ENCODE peak calls at places on chromosomes 13 and 19, in six cellular contexts. One of them, this sample, is unnamed.

GRCh38 chr13:46553521-46553885 is 533 bp downstream of the LRCH1 start:
- DNase-seq in heart left ventricle: peak
- DNase-seq in lower leg skin: peak
- DNase-seq in H54: no peak
- DNase-seq in stomach: no peak
- DNase-seq in testis: no peak
- DNase-seq in this sample: no peak

GRCh38 chr13:109383683-109384082 is 402.7 kb downstream of the IRS2 start:
- DNase-seq in heart left ventricle: no peak
- DNase-seq in lower leg skin: no peak
- DNase-seq in H54: peak
- DNase-seq in stomach: no peak
- DNase-seq in testis: no peak
- DNase-seq in this sample: no peak

GRCh38 chr13:112965573-112966115 is 3.4 kb upstream of the MCF2L start:
- DNase-seq in heart left ventricle: no peak
- DNase-seq in lower leg skin: no peak
- DNase-seq in H54: no peak
- DNase-seq in stomach: no peak
- DNase-seq in testis: no peak
- DNase-seq in this sample: no peak

GRCh38 chr13:34738251-34739170 is 203.6 kb upstream of the NBEA start:
- DNase-seq in heart left ventricle: no peak
- DNase-seq in lower leg skin: no peak
- DNase-seq in H54: no peak
- DNase-seq in stomach: no peak
- DNase-seq in testis: no peak
- DNase-seq in this sample: no peak

GRCh38 chr19:29263305-29264080 is 50.5 kb upstream of the UQCRFS1 start:
- DNase-seq in heart left ventricle: no peak
- DNase-seq in lower leg skin: peak
- DNase-seq in H54: peak
- DNase-seq in stomach: peak
- DNase-seq in testis: peak
- DNase-seq in this sample: no peak

GRCh38 chr19:23999821-24000610 is 85.3 kb downstream of the ZNF726 start:
- DNase-seq in heart left ventricle: no peak
- DNase-seq in lower leg skin: no peak
- DNase-seq in H54: no peak
- DNase-seq in stomach: no peak
- DNase-seq in testis: no peak
- DNase-seq in this sample: no peak

GRCh38 chr19:47228168-47228936 is 2.6 kb downstream of the BBC3 start:
- DNase-seq in heart left ventricle: peak
- DNase-seq in lower leg skin: peak
- DNase-seq in H54: no peak
- DNase-seq in stomach: peak
- DNase-seq in testis: peak
- DNase-seq in this sample: no peak

GRCh38 chr13:64551755-64552154 is 2678.4 kb downstream of the PCDH9 start:
- DNase-seq in heart left ventricle: no peak
- DNase-seq in lower leg skin: no peak
- DNase-seq in H54: no peak
- DNase-seq in stomach: no peak
- DNase-seq in testis: no peak
- DNase-seq in this sample: no peak

GRCh38 chr13:80101040-80101439 is 239.9 kb downstream of the SPRY2 start:
- DNase-seq in heart left ventricle: no peak
- DNase-seq in lower leg skin: no peak
- DNase-seq in H54: no peak
- DNase-seq in stomach: no peak
- DNase-seq in testis: no peak
- DNase-seq in this sample: no peak

GRCh38 chr19:34713262-34713637 is 20.8 kb upstream of the ZNF181 start:
- DNase-seq in heart left ventricle: no peak
- DNase-seq in lower leg skin: no peak
- DNase-seq in H54: no peak
- DNase-seq in stomach: no peak
- DNase-seq in testis: no peak
- DNase-seq in this sample: no peak

GRCh38 chr13:23808803-23809202 is 80.4 kb downstream of the MIPEP start:
- DNase-seq in heart left ventricle: no peak
- DNase-seq in lower leg skin: no peak
- DNase-seq in H54: no peak
- DNase-seq in stomach: no peak
- DNase-seq in testis: no peak
- DNase-seq in this sample: no peak

GRCh38 chr19:34577056-34577455 is 95.5 kb downstream of the WTIP start:
- DNase-seq in heart left ventricle: no peak
- DNase-seq in lower leg skin: no peak
- DNase-seq in H54: no peak
- DNase-seq in stomach: no peak
- DNase-seq in testis: no peak
- DNase-seq in this sample: no peak

GRCh38 chr13:52411629-52412028 is 5.7 kb upstream of the THSD1 start:
- DNase-seq in heart left ventricle: no peak
- DNase-seq in lower leg skin: no peak
- DNase-seq in H54: peak
- DNase-seq in stomach: no peak
- DNase-seq in testis: no peak
- DNase-seq in this sample: no peak

GRCh38 chr13:104592127-104592526 is 1525.9 kb upstream of the SLC10A2 start:
- DNase-seq in heart left ventricle: no peak
- DNase-seq in lower leg skin: no peak
- DNase-seq in H54: no peak
- DNase-seq in stomach: no peak
- DNase-seq in testis: no peak
- DNase-seq in this sample: no peak

GRCh38 chr19:42497492-42498226 is 30.6 kb downstream of the CEACAM1 start:
- DNase-seq in heart left ventricle: no peak
- DNase-seq in lower leg skin: no peak
- DNase-seq in H54: no peak
- DNase-seq in stomach: peak
- DNase-seq in testis: no peak
- DNase-seq in this sample: no peak
- TF ChIP-seq POLR2A in heart left ventricle: no peak
- TF ChIP-seq POLR2A in lower leg skin: no peak
- TF ChIP-seq POLR2A in H54: no peak
- TF ChIP-seq POLR2A in stomach: no peak
- TF ChIP-seq POLR2A in testis: no peak
- TF ChIP-seq POLR2A in this sample: no peak

GRCh38 chr19:14031719-14032480 is at the start of gene IL27RA:
- DNase-seq in heart left ventricle: peak
- DNase-seq in lower leg skin: no peak
- DNase-seq in H54: peak
- DNase-seq in stomach: peak
- DNase-seq in testis: peak
- DNase-seq in this sample: no peak
- TF ChIP-seq POLR2A in heart left ventricle: no peak
- TF ChIP-seq POLR2A in lower leg skin: no peak
- TF ChIP-seq POLR2A in H54: no peak
- TF ChIP-seq POLR2A in stomach: no peak
- TF ChIP-seq POLR2A in testis: no peak
- TF ChIP-seq POLR2A in this sample: no peak

GRCh38 chr19:2273356-2274184 is 8.4 kb downstream of the PEAK3 start:
- DNase-seq in heart left ventricle: peak
- DNase-seq in lower leg skin: no peak
- DNase-seq in H54: peak
- DNase-seq in stomach: peak
- DNase-seq in testis: peak
- DNase-seq in this sample: no peak

GRCh38 chr19:2275588-2276428 is 6.2 kb downstream of the PEAK3 start:
- DNase-seq in heart left ventricle: no peak
- DNase-seq in lower leg skin: no peak
- DNase-seq in H54: no peak
- DNase-seq in stomach: peak
- DNase-seq in testis: peak
- DNase-seq in this sample: no peak

GRCh38 chr19:2274185-2274711 is 7.7 kb downstream of the PEAK3 start:
- DNase-seq in heart left ventricle: no peak
- DNase-seq in lower leg skin: no peak
- DNase-seq in H54: no peak
- DNase-seq in stomach: no peak
- DNase-seq in testis: no peak
- DNase-seq in this sample: no peak

GRCh38 chr19:2276429-2276989 is 5.5 kb downstream of the PEAK3 start:
- DNase-seq in heart left ventricle: no peak
- DNase-seq in lower leg skin: no peak
- DNase-seq in H54: no peak
- DNase-seq in stomach: no peak
- DNase-seq in testis: no peak
- DNase-seq in this sample: no peak

DNA sequence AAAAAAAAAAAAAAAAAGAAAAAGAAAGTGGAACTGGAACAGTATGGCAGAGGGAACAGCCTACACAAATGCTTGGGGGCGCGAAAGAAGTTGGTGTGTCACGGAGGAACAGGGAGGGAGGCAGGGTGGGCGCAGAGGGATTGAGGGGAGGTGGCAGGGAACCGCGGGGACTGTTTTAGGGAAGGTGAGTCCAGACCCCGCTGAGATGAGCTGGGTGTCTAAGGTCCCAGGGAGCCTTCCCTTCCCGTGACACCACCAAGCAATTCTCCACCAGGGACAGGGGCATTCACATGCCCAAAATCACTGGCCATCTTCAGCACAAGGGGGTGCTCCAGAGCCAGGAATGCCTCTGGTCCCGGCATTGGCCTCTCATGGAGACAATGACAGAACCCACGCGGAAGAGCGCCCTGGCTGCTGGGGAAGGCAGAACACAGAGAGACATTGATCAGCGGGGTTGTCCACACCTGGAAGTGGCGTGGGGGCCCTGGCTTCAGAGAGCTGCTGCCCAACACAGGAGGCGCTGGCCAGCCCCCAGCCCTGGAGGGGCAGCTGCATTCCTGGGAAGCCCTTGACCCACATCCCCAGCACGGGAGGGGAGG is 6.9 kb downstream of the PEAK3 start:
- DNase-seq in heart left ventricle: peak
- DNase-seq in lower leg skin: peak
- DNase-seq in H54: peak
- DNase-seq in stomach: peak
- DNase-seq in testis: peak
- DNase-seq in this sample: no peak
- TF ChIP-seq POLR2A in heart left ventricle: no peak
- TF ChIP-seq POLR2A in lower leg skin: no peak
- TF ChIP-seq POLR2A in H54: peak
- TF ChIP-seq POLR2A in stomach: no peak
- TF ChIP-seq POLR2A in testis: no peak
- TF ChIP-seq POLR2A in this sample: no peak

GRCh38 chr19:15198006-15198356 is 2.8 kb downstream of the NOTCH3 start:
- DNase-seq in heart left ventricle: no peak
- DNase-seq in lower leg skin: no peak
- DNase-seq in H54: no peak
- DNase-seq in stomach: no peak
- DNase-seq in testis: no peak
- DNase-seq in this sample: no peak
- TF ChIP-seq POLR2A in heart left ventricle: no peak
- TF ChIP-seq POLR2A in lower leg skin: no peak
- TF ChIP-seq POLR2A in H54: no peak
- TF ChIP-seq POLR2A in stomach: no peak
- TF ChIP-seq POLR2A in testis: no peak
- TF ChIP-seq POLR2A in this sample: no peak

GRCh38 chr13:33678906-33679657 is 138.9 kb upstream of the RFC3 start:
- DNase-seq in heart left ventricle: peak
- DNase-seq in lower leg skin: peak
- DNase-seq in H54: peak
- DNase-seq in stomach: peak
- DNase-seq in testis: peak
- DNase-seq in this sample: no peak
- TF ChIP-seq POLR2A in heart left ventricle: no peak
- TF ChIP-seq POLR2A in lower leg skin: no peak
- TF ChIP-seq POLR2A in H54: no peak
- TF ChIP-seq POLR2A in stomach: no peak
- TF ChIP-seq POLR2A in testis: no peak
- TF ChIP-seq POLR2A in this sample: no peak

GRCh38 chr13:44435142-44435982 is 61.7 kb downstream of the SERP2 start:
- DNase-seq in heart left ventricle: peak
- DNase-seq in lower leg skin: peak
- DNase-seq in H54: peak
- DNase-seq in stomach: peak
- DNase-seq in testis: peak
- DNase-seq in this sample: peak
- TF ChIP-seq POLR2A in heart left ventricle: peak
- TF ChIP-seq POLR2A in lower leg skin: no peak
- TF ChIP-seq POLR2A in H54: peak
- TF ChIP-seq POLR2A in stomach: no peak
- TF ChIP-seq POLR2A in testis: peak
- TF ChIP-seq POLR2A in this sample: peak

DNA sequence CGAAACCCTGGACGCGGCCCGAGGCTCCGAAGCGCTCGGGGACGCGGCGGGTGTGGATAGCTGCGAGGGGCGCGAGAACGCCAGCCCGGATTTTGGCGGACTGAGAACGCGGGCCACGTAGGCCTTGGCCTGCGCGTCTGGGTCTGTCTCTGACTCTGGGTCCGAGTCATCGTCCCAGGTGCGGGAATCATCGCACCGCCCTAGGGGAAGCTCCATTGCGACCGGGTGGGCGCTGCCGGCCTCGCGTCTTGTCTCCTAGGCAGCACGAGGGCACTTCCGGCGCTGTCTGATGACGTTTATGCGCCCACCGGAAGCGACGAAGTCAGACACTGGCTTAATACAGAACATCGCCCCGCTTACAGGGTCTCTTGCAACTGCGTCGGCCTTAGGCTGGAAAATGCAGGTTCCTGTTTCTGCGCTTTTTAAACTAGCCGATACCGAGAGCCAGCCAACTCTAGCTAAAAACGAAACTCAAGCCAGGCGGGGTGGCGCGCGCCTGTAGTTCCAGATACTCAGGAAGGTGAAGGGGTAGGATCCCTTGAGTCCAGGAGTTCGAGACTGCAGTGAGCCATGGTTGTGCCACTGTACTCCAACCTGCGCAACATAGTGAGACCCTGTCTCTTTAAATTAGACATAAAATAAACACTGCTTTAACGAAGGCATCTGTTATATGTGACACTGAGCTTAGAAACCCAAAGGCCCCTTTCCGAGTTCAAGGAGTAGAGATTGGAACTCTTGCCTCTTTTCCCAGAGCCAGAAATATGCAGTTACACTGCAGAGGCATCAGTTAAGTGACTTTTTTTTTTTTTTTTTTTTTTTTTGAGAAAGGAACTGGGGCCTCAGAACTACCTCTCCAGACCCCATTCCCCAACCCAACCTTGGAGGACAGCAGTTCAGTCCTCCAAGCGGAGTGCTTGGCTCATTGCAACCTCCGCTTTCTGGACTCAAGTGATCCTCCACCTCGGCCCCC is at the start of gene FBXW9:
- DNase-seq in heart left ventricle: peak
- DNase-seq in lower leg skin: peak
- DNase-seq in H54: peak
- DNase-seq in stomach: peak
- DNase-seq in testis: peak
- DNase-seq in this sample: peak
- TF ChIP-seq POLR2A in heart left ventricle: no peak
- TF ChIP-seq POLR2A in lower leg skin: no peak
- TF ChIP-seq POLR2A in H54: peak
- TF ChIP-seq POLR2A in stomach: no peak
- TF ChIP-seq POLR2A in testis: no peak
- TF ChIP-seq POLR2A in this sample: no peak

This sample was measured in esophagus squamous epithelium.